ENCODE peak calls at places on chromosomes 2 and 18, in six cellular contexts. P is lower leg skin, H is foreskin fibroblast, M is astrocyte of the spinal cord, X is GM13977, J is uterus. V is an unnamed sample.

GRCh38 chr2:196989496-196989895 is 63.0 kb upstream of the PGAP1 start:
- DNase-seq in X (no peak), M (no peak), H (no peak), J (no peak), P (no peak), V (no peak)

GRCh38 chr2:182836451-182836850 is 30.0 kb downstream of the FRZB start:
- DNase-seq in J (no peak), X (no peak), P (no peak), H (no peak), M (no peak), V (no peak)

GRCh38 chr18:56517181-56517580 is 121.2 kb downstream of the TXNL1 start:
- DNase-seq in M (no peak), X (no peak), J (peak; percentile 17), P (no peak), H (no peak), V (no peak)

GRCh38 chr18:709771-710170 is 2.7 kb downstream of the ENOSF1 start:
- DNase-seq in H (peak; percentile 21), P (no peak), M (no peak), J (no peak), X (no peak), V (no peak)

GRCh38 chr2:64471616-64472015 is 17.7 kb downstream of the LGALSL start:
- DNase-seq in P (no peak), J (no peak), X (no peak), H (no peak), M (no peak), V (no peak)

GRCh38 chr18:3340015-3340681 is 78.2 kb downstream of the MYL12B start:
- DNase-seq in P (no peak), M (no peak), J (no peak), X (no peak), H (peak; percentile 23), V (no peak)

GRCh38 chr2:236847023-236847422 is 238.7 kb upstream of the COPS8 start:
- DNase-seq in X (no peak), J (no peak), M (no peak), P (no peak), H (no peak), V (no peak)

GRCh38 chr2:42053791-42054656 is 6.2 kb downstream of the PKDCC start:
- DNase-seq in H (no peak), P (no peak), J (peak; percentile 83), M (no peak), X (no peak), V (no peak)

GRCh38 chr18:48797841-48798255 is 152.9 kb downstream of the SMAD7 start:
- DNase-seq in P (peak; percentile 69), X (no peak), M (no peak), J (no peak), H (no peak), V (no peak)

GRCh38 chr2:38092196-38092902 is 16.4 kb upstream of the CYP1B1 start:
- DNase-seq in M (peak; percentile 96), J (peak; percentile 85), P (peak; percentile 91), X (no peak), H (peak; percentile 92), V (no peak)

GRCh38 chr2:120100627-120101026 is 87.8 kb downstream of the EPB41L5 start:
- DNase-seq in X (no peak), H (no peak), J (no peak), P (no peak), M (no peak), V (no peak)

GRCh38 chr18:62425465-62426190 is 97.2 kb upstream of the ZCCHC2 start:
- DNase-seq in X (peak; percentile 42), P (peak; percentile 92), M (peak; percentile 95), J (peak; percentile 93), H (peak; percentile 98), V (peak; percentile 56)

GRCh38 chr2:45944075-45944474 is 292.6 kb downstream of the PRKCE start:
- DNase-seq in M (peak; percentile 72), H (peak; percentile 86), X (no peak), P (no peak), J (no peak), V (no peak)

GRCh38 chr2:45945182-45945779 is 293.8 kb downstream of the PRKCE start:
- DNase-seq in H (no peak), X (no peak), J (no peak), P (no peak), M (no peak), V (no peak)

GRCh38 chr2:45941758-45942738 is 290.6 kb downstream of the PRKCE start:
- DNase-seq in M (no peak), H (peak; percentile 69), X (no peak), P (no peak), J (no peak), V (no peak)

GRCh38 chr2:45946023-45946422 is 294.5 kb downstream of the PRKCE start:
- DNase-seq in J (no peak), H (peak; percentile 77), M (peak; percentile 90), P (no peak), X (no peak), V (no peak)

DNA sequence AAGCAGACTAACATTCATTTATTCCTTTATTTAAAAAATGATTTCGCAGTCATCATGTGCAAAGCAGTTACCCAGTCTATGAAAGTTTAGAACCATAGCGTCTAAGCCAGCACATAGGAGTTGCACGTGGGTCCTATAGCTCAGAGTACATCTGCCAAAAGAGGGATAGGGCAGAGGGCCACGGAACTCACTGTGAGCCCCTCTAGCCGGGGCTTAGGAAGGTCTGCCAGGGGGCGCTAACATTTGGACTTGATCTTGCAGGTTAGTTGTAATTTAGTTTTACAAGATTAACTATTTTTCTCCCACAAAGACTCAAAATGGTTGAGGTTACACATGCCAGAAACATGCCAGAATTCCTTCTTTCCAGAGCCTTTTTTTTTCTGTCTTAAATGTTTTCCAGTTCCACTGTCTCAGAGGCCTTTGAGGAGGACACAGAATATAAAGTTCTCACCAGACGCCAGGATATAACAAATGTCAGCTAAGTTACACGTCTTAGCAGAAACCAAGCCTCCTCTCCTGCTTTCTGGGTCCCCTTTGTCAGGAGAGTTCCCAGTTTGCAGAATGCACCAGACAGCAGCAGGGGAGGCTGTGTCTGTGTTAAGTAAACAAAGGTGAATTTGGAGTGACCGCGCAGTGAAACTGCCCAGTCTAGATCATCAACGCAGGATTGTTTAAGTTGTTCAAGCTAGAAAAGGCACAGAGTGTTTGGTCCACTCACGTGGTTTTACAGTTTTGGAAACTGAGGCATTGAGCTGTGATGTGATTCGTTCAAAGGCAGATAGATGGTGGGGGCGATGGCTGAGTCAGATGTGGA is 292.0 kb downstream of the PRKCE start:
- DNase-seq in H (peak; percentile 30), X (no peak), J (no peak), M (peak; percentile 21), P (no peak), V (no peak)
- TF ChIP-seq CTCF in H (no peak), X (no peak), J (no peak), M (peak; percentile 9), P (no peak), V (no peak)

GRCh38 chr2:144511945-144512344 is 8.0 kb downstream of the ZEB2 start:
- DNase-seq in J (no peak), M (peak; percentile 24), X (no peak), H (peak; percentile 40), P (no peak), V (no peak)
- TF ChIP-seq CTCF in J (no peak), M (no peak), X (no peak), H (peak; percentile 18), P (no peak), V (no peak)

GRCh38 chr18:24734058-24734457 is 273.6 kb downstream of the HRH4 start:
- DNase-seq in H (peak; percentile 8), M (no peak), J (no peak), P (no peak), X (no peak), V (no peak)
- TF ChIP-seq CTCF in H (peak; percentile 12), M (no peak), J (no peak), P (no peak), X (no peak), V (no peak)

GRCh38 chr2:190328748-190329147 is 9.1 kb upstream of the HIBCH start:
- DNase-seq in M (peak; percentile 13), X (no peak), P (no peak), H (peak; percentile 24), J (no peak), V (no peak)
- TF ChIP-seq CTCF in M (peak; percentile 21), X (no peak), P (no peak), H (no peak), J (no peak), V (no peak)

DNA sequence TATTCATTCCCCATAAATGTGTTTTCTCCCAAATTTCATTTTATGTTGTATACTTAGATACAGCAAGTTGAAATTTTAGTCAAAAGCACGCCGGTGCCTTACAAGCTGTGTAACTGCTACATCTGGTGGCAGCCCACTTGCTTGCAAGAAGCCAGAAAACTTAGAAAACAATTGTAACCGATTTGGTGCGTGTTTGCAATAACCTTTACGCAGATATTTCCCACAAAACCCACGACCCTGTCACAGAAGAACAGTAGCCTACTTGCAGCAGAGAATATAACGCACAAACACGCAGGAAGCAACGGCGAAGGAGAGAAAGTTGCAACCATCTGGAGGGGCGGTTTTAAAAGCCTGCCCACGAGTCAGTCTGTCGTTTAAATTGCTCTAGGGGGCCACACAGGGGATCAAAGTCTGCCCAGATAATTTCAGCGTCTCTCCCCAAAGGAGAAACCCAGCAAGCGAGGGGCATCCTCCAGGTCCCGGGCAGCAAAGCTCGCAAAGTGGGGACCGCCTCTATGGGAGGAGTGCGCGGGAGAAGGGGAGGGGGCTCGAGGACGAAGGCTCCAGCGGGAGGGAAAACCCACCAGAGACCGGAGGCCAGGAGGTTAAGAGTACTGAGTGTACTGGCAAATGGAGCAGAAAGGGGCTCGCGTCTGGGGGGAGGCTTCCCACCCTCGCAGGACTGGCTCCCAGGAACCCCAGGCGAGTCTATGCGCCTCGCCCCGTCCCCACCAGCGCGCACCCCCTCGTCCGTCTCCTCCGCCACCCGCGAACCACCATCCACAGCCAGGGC is 1.2 kb downstream of the TLK1 start:
- DNase-seq in X (peak; percentile 57), H (peak; percentile 86), M (peak; percentile 78), P (peak; percentile 89), J (peak; percentile 43), V (peak; percentile 31)
- TF ChIP-seq CTCF in X (peak; percentile 58), H (peak; percentile 61), M (peak; percentile 73), P (no peak), J (peak; percentile 33), V (peak; percentile 55)

GRCh38 chr2:109208071-109208950 is 79.3 kb downstream of the SH3RF3 start:
- DNase-seq in M (peak; percentile 18), X (no peak), P (no peak), H (peak; percentile 89), J (no peak), V (no peak)
- TF ChIP-seq CTCF in M (no peak), X (peak; percentile 1), P (no peak), H (no peak), J (no peak), V (peak; percentile 12)

DNA sequence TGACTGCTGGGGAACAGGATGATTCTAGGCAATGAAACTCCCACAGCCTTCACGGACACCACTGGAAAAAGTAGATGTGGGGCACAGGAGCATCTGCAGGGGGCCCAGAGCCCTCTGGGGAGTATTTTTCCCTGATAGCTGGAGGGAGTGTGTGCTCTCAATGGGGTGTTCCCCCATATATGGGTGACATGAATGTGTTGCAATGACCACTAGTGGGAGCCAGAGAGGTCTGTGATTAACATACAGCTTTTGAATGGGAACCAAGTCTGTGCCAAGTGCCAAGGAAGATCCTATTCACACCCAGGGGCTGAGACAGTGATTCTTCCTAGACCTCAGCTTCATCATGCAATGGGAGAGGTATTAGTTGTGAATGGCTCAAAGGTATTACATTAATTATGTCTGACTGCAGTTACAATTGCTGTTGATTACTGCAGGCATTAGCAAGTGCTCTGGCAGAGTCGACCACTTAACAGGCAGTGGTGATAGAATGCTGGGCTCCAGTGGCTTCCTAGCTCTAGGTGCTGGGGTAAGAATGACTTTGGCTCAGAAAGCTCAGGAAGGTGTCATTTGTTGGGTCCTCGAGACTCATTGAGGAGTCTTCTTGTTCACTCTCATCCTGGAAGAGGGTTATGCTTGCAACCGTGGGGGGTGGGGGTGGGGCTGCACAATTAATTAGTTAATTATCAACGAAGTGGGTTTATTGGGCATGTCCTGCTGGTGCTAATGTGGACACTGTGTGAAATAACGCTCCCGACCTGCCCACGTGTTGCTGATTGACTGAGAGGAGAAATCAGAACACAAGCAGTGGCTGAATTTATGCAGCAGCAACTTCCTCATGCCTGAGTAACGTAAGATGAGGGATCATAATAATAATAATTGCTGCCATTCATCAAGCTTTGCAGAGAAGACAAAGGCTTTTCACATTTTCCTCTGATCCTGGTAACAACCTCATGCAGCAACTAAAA is 194.2 kb downstream of the CLIP4 start:
- DNase-seq in J (peak; percentile 27), X (peak; percentile 63), P (no peak), H (peak; percentile 78), M (peak; percentile 60), V (peak; percentile 71)
- TF ChIP-seq CTCF in J (peak; percentile 53), X (peak; percentile 87), P (no peak), H (peak; percentile 79), M (peak; percentile 86), V (peak; percentile 80)

V was measured in GM10248.